ENCODE peak calls at places on chromosomes 5 and 9, in four cellular contexts. One of them, this sample, is unnamed.

GRCh38 chr5:102971693-102972293 is 148.1 kb downstream of the GIN1 start:
- DNase-seq in K562: no peak
- DNase-seq in HepG2: peak
- DNase-seq in A549: peak
- DNase-seq in this sample: no peak

GRCh38 chr5:7873216-7873615 is 4.3 kb downstream of the MTRR start:
- DNase-seq in K562: no peak
- DNase-seq in HepG2: no peak
- DNase-seq in A549: no peak
- DNase-seq in this sample: no peak

GRCh38 chr5:99900302-99900811 is 634.8 kb upstream of the FAM174A start:
- DNase-seq in K562: no peak
- DNase-seq in HepG2: no peak
- DNase-seq in A549: no peak
- DNase-seq in this sample: no peak

GRCh38 chr5:14628346-14628745 is 36.2 kb upstream of the OTULIN start:
- DNase-seq in K562: peak
- DNase-seq in HepG2: peak
- DNase-seq in A549: peak
- DNase-seq in this sample: no peak

GRCh38 chr5:87319469-87319868 is 51.8 kb downstream of the RASA1 start:
- DNase-seq in K562: no peak
- DNase-seq in HepG2: no peak
- DNase-seq in A549: no peak
- DNase-seq in this sample: no peak

GRCh38 chr5:68683632-68684035 is 410.2 kb upstream of the SLC30A5 start:
- DNase-seq in K562: no peak
- DNase-seq in HepG2: no peak
- DNase-seq in A549: peak
- DNase-seq in this sample: no peak

GRCh38 chr5:124797665-124798087 is 51.2 kb upstream of the ZNF608 start:
- DNase-seq in K562: peak
- DNase-seq in HepG2: no peak
- DNase-seq in A549: no peak
- DNase-seq in this sample: no peak

GRCh38 chr9:122445155-122445749 is 32.5 kb downstream of the OR1J1 start:
- DNase-seq in K562: no peak
- DNase-seq in HepG2: no peak
- DNase-seq in A549: no peak
- DNase-seq in this sample: no peak

GRCh38 chr9:126215486-126215885 is 111.1 kb upstream of the MVB12B start:
- DNase-seq in K562: no peak
- DNase-seq in HepG2: no peak
- DNase-seq in A549: no peak
- DNase-seq in this sample: no peak

GRCh38 chr5:175743676-175744210 is 85.9 kb downstream of the HRH2 start:
- DNase-seq in K562: no peak
- DNase-seq in HepG2: no peak
- DNase-seq in A549: peak
- DNase-seq in this sample: no peak

GRCh38 chr9:89668216-89668867 is 63.5 kb downstream of the GADD45G start:
- DNase-seq in K562: no peak
- DNase-seq in HepG2: no peak
- DNase-seq in A549: no peak
- DNase-seq in this sample: no peak

GRCh38 chr9:1125741-1126140 is 75.6 kb downstream of the DMRT2 start:
- DNase-seq in K562: no peak
- DNase-seq in HepG2: no peak
- DNase-seq in A549: no peak
- DNase-seq in this sample: no peak

GRCh38 chr5:176793736-176794135 is 16.6 kb upstream of the UNC5A start:
- DNase-seq in K562: no peak
- DNase-seq in HepG2: no peak
- DNase-seq in A549: no peak
- DNase-seq in this sample: no peak

GRCh38 chr9:93156475-93157008 is 22.5 kb upstream of the NINJ1 start:
- DNase-seq in K562: no peak
- DNase-seq in HepG2: no peak
- DNase-seq in A549: no peak
- DNase-seq in this sample: no peak

GRCh38 chr5:58854396-58854795 is 271.5 kb downstream of the RAB3C start:
- DNase-seq in K562: no peak
- DNase-seq in HepG2: no peak
- DNase-seq in A549: no peak
- DNase-seq in this sample: no peak

GRCh38 chr5:157252741-157253465 is 13.0 kb upstream of the CYFIP2 start:
- DNase-seq in K562: no peak
- DNase-seq in HepG2: no peak
- DNase-seq in A549: no peak
- DNase-seq in this sample: no peak

GRCh38 chr5:107799306-107799705 is 128.6 kb upstream of the EFNA5 start:
- DNase-seq in K562: no peak
- DNase-seq in HepG2: no peak
- DNase-seq in A549: no peak
- DNase-seq in this sample: no peak

GRCh38 chr5:108386345-108387061 is 4.6 kb upstream of the FBXL17 start:
- DNase-seq in K562: no peak
- DNase-seq in HepG2: peak
- DNase-seq in A549: no peak
- DNase-seq in this sample: no peak

GRCh38 chr9:75117572-75117971 is 29.3 kb downstream of the OSTF1 start:
- DNase-seq in K562: no peak
- DNase-seq in HepG2: no peak
- DNase-seq in A549: no peak
- DNase-seq in this sample: no peak

GRCh38 chr5:15353086-15353645 is 146.8 kb upstream of the FBXL7 start:
- DNase-seq in K562: no peak
- DNase-seq in HepG2: no peak
- DNase-seq in A549: no peak
- DNase-seq in this sample: no peak

GRCh38 chr5:158832096-158832495 is 267.6 kb downstream of the EBF1 start:
- DNase-seq in K562: no peak
- DNase-seq in HepG2: no peak
- DNase-seq in A549: no peak
- DNase-seq in this sample: no peak

GRCh38 chr5:1298067-1298551 is 3.2 kb upstream of the TERT start:
- DNase-seq in K562: no peak
- DNase-seq in HepG2: no peak
- DNase-seq in A549: no peak
- DNase-seq in this sample: no peak

GRCh38 chr5:111737716-111738115 is 19.3 kb downstream of the NREP start:
- DNase-seq in K562: no peak
- DNase-seq in HepG2: no peak
- DNase-seq in A549: no peak
- DNase-seq in this sample: no peak

GRCh38 chr9:77826621-77827020 is 178.5 kb upstream of the GNA14 start:
- DNase-seq in K562: no peak
- DNase-seq in HepG2: no peak
- DNase-seq in A549: no peak
- DNase-seq in this sample: no peak

GRCh38 chr5:122896598-122897282 is 51.3 kb downstream of the SNX24 start:
- DNase-seq in K562: no peak
- DNase-seq in HepG2: peak
- DNase-seq in A549: no peak
- DNase-seq in this sample: no peak

GRCh38 chr9:6905850-6906375 is 148.1 kb downstream of the KDM4C start:
- DNase-seq in K562: no peak
- DNase-seq in HepG2: no peak
- DNase-seq in A549: no peak
- DNase-seq in this sample: no peak

GRCh38 chr9:31320507-31320906 is 1063.9 kb upstream of the ACO1 start:
- DNase-seq in K562: no peak
- DNase-seq in HepG2: no peak
- DNase-seq in A549: no peak
- DNase-seq in this sample: no peak

GRCh38 chr5:131640043-131640856 is 5.2 kb upstream of the RAPGEF6 start:
- DNase-seq in K562: peak
- DNase-seq in HepG2: no peak
- DNase-seq in A549: no peak
- DNase-seq in this sample: no peak

GRCh38 chr9:114114364-114114763 is 15.3 kb upstream of the KIF12 start:
- DNase-seq in K562: no peak
- DNase-seq in HepG2: no peak
- DNase-seq in A549: no peak
- DNase-seq in this sample: no peak

GRCh38 chr5:13939647-13940046 is 4.8 kb downstream of the DNAH5 start:
- DNase-seq in K562: no peak
- DNase-seq in HepG2: no peak
- DNase-seq in A549: no peak
- DNase-seq in this sample: no peak

GRCh38 chr5:67680109-67680508 is 483.5 kb upstream of the CD180 start:
- DNase-seq in K562: no peak
- DNase-seq in HepG2: no peak
- DNase-seq in A549: no peak
- DNase-seq in this sample: no peak

GRCh38 chr5:2866622-2867372 is 115.3 kb upstream of the IRX2 start:
- DNase-seq in K562: no peak
- DNase-seq in HepG2: no peak
- DNase-seq in A549: no peak
- DNase-seq in this sample: no peak

GRCh38 chr9:99824378-99825157 is 2.9 kb downstream of the NR4A3 start:
- DNase-seq in K562: peak
- DNase-seq in HepG2: peak
- DNase-seq in A549: peak
- DNase-seq in this sample: peak
- TF ChIP-seq RNF2 in K562: no peak
- TF ChIP-seq RNF2 in HepG2: peak
- TF ChIP-seq RNF2 in A549: no peak
- TF ChIP-seq RNF2 in this sample: no peak

DNA sequence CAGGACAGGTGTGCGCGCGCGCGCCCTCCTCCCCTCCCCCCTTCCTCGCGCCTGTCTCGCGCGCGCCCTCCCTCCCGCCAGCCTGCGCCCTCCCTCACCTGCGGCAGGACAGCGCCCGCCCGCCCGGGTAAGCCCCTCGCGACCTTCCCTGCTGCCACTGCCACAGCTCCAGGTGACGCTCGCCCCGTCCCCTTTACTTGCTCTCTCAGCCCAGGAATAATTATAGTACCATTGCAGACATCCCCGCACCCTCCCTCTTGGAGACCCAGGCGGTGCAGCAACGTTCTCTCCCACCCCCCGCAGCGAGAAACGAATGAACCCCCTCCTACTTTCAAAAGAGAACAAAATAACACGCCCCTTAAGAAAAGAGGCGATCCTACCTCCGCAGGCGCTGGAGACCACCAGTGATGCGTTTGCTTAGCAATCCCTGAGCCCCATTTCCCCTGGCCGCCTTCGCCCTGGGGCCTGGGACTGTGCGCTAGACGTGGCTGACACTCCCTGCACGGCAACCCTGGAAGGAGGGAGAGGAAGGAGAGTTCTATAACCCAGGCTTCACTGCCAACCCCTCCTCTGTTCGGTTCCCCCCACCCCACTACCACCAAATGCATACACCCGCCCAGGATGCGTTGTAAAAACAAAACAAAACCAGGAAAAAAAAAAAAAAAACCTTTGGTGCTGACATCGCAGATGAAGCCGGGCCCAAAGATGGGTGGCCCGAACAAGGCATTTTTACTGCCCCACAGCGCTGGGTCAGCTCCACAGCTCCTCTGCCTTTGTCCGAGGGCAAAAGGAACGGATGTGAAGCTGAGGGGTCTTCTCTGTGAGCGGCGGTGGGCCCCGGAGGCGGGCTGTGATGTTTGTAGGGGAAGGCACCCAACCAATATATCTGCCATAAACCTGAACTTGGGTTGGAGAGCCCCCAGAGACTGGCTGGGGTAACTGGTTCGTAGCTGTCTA is 5.5 kb upstream of the PURA start:
- DNase-seq in K562: no peak
- DNase-seq in HepG2: no peak
- DNase-seq in A549: peak
- DNase-seq in this sample: peak
- TF ChIP-seq RNF2 in K562: no peak
- TF ChIP-seq RNF2 in HepG2: no peak
- TF ChIP-seq RNF2 in A549: no peak
- TF ChIP-seq RNF2 in this sample: no peak

GRCh38 chr9:124139001-124139400 is 118.7 kb upstream of the NEK6 start:
- DNase-seq in K562: no peak
- DNase-seq in HepG2: no peak
- DNase-seq in A549: no peak
- DNase-seq in this sample: no peak
- TF ChIP-seq RNF2 in K562: no peak
- TF ChIP-seq RNF2 in HepG2: no peak
- TF ChIP-seq RNF2 in A549: no peak
- TF ChIP-seq RNF2 in this sample: no peak

GRCh38 chr9:132007371-132007701 is 72.3 kb downstream of the MED27 start:
- DNase-seq in K562: no peak
- DNase-seq in HepG2: no peak
- DNase-seq in A549: no peak
- DNase-seq in this sample: no peak
- TF ChIP-seq RNF2 in K562: no peak
- TF ChIP-seq RNF2 in HepG2: no peak
- TF ChIP-seq RNF2 in A549: no peak
- TF ChIP-seq RNF2 in this sample: no peak

This sample was measured in H1.